ENCODE peak calls at places on chromosomes 11 and 22, in four cellular contexts. K, L, R and J are unnamed samples.
A peak's percentile ranks its signal among the peaks of the same experiment; 100 is the strongest.

GRCh38 chr11:78220218-78221157 is 31.8 kb downstream of the USP35 start:
- DNase-seq in L (no peak), R (no peak), K (no peak), J (no peak)

GRCh38 chr11:113090716-113091577 is 129.7 kb downstream of the NCAM1 start:
- DNase-seq in R (no peak), L (no peak), K (no peak), J (no peak)

GRCh38 chr11:71449596-71449995 is 1.4 kb upstream of the DHCR7 start:
- DNase-seq in K (no peak), R (no peak), L (no peak), J (no peak)

GRCh38 chr11:75350743-75351540 is 519 bp downstream of the ARRB1 start:
- DNase-seq in R (no peak), L (peak; percentile 61), K (no peak), J (no peak)

GRCh38 chr11:1786466-1786865 is 22.7 kb upstream of the CTSD start:
- DNase-seq in L (no peak), K (no peak), R (no peak), J (no peak)

GRCh38 chr11:93648168-93648567 is 13.3 kb upstream of the CEP295 start:
- DNase-seq in L (no peak), R (no peak), K (peak; percentile 30), J (peak; percentile 17)

GRCh38 chr11:109208116-109208515 is 213.9 kb upstream of the C11orf87 start:
- DNase-seq in K (no peak), R (no peak), L (no peak), J (no peak)

GRCh38 chr11:93322207-93322606 is 8.3 kb upstream of the DEUP1 start:
- DNase-seq in K (no peak), L (no peak), R (no peak), J (no peak)

GRCh38 chr11:47569646-47570045 is 4.2 kb downstream of the PTPMT1 start:
- DNase-seq in K (no peak), L (peak; percentile 6), R (no peak), J (no peak)

GRCh38 chr11:96139692-96140091 is 203.3 kb downstream of the MAML2 start:
- DNase-seq in R (no peak), K (no peak), L (no peak), J (no peak)

GRCh38 chr22:35643991-35644390 is 4.3 kb upstream of the APOL6 start:
- DNase-seq in R (no peak), L (no peak), K (no peak), J (no peak)

GRCh38 chr11:70341881-70342429 is 56.4 kb upstream of the CTTN start:
- DNase-seq in R (no peak), K (no peak), L (no peak), J (no peak)

GRCh38 chr11:9082575-9082974 is 8.8 kb downstream of the SCUBE2 start:
- DNase-seq in L (no peak), K (no peak), R (no peak), J (no peak)

GRCh38 chr22:29765905-29766631 is 739 bp downstream of the ZMAT5 start:
- DNase-seq in K (peak; percentile 81), R (no peak), L (peak; percentile 43), J (no peak)

GRCh38 chr11:30533445-30533947 is 52.7 kb downstream of the MPPED2 start:
- DNase-seq in R (no peak), L (no peak), K (no peak), J (no peak)

GRCh38 chr11:46553746-46554204 is 40.0 kb downstream of the AMBRA1 start:
- DNase-seq in K (peak; percentile 42), L (no peak), R (no peak), J (peak; percentile 48)

GRCh38 chr11:119525180-119525854 is 102.3 kb upstream of the THY1 start:
- DNase-seq in L (no peak), K (no peak), R (no peak), J (no peak)

GRCh38 chr11:78256962-78257361 is 68.2 kb downstream of the USP35 start:
- DNase-seq in L (peak; percentile 54), K (no peak), R (no peak), J (no peak)

GRCh38 chr11:68946416-68947090 is 34.2 kb downstream of the MRGPRD start:
- DNase-seq in K (no peak), L (no peak), R (no peak), J (peak; percentile 33)

GRCh38 chr11:125165111-125165663 is 636 bp downstream of the PKNOX2 start:
- DNase-seq in L (no peak), R (no peak), K (no peak), J (peak; percentile 21)

GRCh38 chr11:65421204-65422103 is 1.1 kb upstream of the NEAT1 start:
- DNase-seq in L (no peak), R (no peak), K (peak; percentile 93), J (peak; percentile 97)

GRCh38 chr11:102494216-102494615 is 36.3 kb downstream of the MMP7 start:
- DNase-seq in R (no peak), K (peak; percentile 94), L (no peak), J (peak; percentile 89)

GRCh38 chr11:26106713-26107112 is 225.2 kb upstream of the ANO3 start:
- DNase-seq in R (no peak), L (no peak), K (no peak), J (no peak)

GRCh38 chr11:29913352-29913751 is 103.5 kb downstream of the KCNA4 start:
- DNase-seq in K (no peak), L (no peak), R (no peak), J (no peak)

GRCh38 chr11:28243596-28243995 is 135.4 kb downstream of the METTL15 start:
- DNase-seq in L (no peak), K (no peak), R (no peak), J (no peak)

GRCh38 chr22:20243545-20244249 is 24.4 kb downstream of the RTN4R start:
- DNase-seq in R (no peak), L (peak; percentile 91), K (no peak), J (peak; percentile 33)

GRCh38 chr22:36467042-36467810 is 14.2 kb downstream of the TXN2 start:
- DNase-seq in R (no peak), L (no peak), K (no peak), J (no peak)

GRCh38 chr11:86440305-86440716 is 65.6 kb downstream of the CCDC81 start:
- DNase-seq in K (no peak), R (no peak), L (no peak), J (no peak)

GRCh38 chr11:131884461-131885073 is 514.2 kb downstream of the NTM start:
- DNase-seq in L (no peak), R (no peak), K (no peak), J (no peak)

GRCh38 chr11:44611088-44611487 is 45.6 kb downstream of the CD82 start:
- DNase-seq in K (no peak), R (no peak), L (no peak), J (no peak)

GRCh38 chr11:77154381-77155081 is 26.5 kb downstream of the MYO7A start:
- DNase-seq in R (no peak), K (no peak), L (no peak), J (no peak)

GRCh38 chr22:38068641-38069371 is 11.6 kb downstream of the PICK1 start:
- DNase-seq in K (no peak), R (no peak), L (no peak), J (no peak)

GRCh38 chr22:38070250-38070921 is 13.2 kb downstream of the PICK1 start:
- DNase-seq in R (no peak), L (no peak), K (no peak), J (no peak)

GRCh38 chr22:38067771-38068360 is 10.7 kb downstream of the PICK1 start:
- DNase-seq in K (no peak), L (no peak), R (no peak), J (no peak)

GRCh38 chr22:38071421-38072321 is 12.3 kb downstream of the SLC16A8 start:
- DNase-seq in L (no peak), K (no peak), R (no peak), J (no peak)

DNA sequence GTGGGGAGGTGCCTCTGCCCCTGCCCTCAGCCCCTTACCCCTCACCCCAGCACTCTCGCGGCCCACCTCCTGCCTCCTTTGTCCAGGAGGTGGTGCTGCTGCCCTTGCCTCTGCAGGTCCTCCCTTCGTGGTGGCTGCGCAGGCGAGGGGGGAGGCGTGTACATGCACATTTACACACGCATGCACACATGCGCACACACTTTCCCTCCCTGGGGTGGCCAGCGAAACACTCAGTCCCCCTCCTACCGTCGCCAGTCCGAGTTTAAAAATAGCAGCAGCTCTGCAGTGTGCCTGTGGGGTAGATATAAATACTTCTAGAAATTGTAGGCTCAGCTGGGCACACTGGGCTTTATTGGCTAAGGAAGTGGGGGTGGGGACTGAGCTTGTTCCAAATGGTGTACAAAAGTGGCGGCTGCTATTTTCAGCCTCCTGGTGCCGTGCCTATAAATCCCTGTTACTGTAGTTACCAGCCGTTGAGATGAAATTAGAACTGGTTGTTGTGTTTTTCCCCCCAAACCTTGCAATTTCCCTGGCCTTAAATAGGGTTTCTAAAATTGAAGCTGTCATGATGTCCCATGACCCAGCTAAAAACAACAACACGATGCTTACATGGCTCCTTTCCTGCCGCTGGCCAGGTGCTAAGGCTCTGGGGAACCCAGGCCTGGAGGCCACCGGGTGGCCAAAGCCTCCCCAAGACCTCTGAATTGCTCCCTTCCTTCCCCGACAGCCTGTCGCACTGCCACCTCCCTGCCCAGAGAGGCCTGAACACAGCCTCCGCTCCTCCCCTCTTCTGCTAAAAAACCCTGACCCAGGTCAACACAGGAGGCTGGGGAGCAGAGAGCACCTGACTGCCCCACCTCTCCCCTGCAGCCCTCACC is 12.4 kb downstream of the PICK1 start:
- DNase-seq in K (no peak), L (peak; percentile 61), R (no peak), J (no peak)
- TF ChIP-seq RNF2 in K (no peak), L (no peak), R (no peak), J (no peak)

GRCh38 chr11:2817431-2817830 is 68.1 kb downstream of the CDKN1C start:
- DNase-seq in L (no peak), K (no peak), R (no peak), J (no peak)
- H3K9me3 ChIP-seq in L (peaks cover 2% of the 10 kb centered on the region), K (peaks cover 17% of the 10 kb centered on the region), R (peaks cover 10% of the 10 kb centered on the region), J (peaks cover 33% of the 10 kb centered on the region)

GRCh38 chr11:66653123-66653522 is 14.6 kb downstream of the RBM4 start:
- DNase-seq in R (no peak), L (peak; percentile 37), K (no peak), J (no peak)
- TF ChIP-seq RNF2 in R (no peak), L (no peak), K (no peak), J (no peak)

DNA sequence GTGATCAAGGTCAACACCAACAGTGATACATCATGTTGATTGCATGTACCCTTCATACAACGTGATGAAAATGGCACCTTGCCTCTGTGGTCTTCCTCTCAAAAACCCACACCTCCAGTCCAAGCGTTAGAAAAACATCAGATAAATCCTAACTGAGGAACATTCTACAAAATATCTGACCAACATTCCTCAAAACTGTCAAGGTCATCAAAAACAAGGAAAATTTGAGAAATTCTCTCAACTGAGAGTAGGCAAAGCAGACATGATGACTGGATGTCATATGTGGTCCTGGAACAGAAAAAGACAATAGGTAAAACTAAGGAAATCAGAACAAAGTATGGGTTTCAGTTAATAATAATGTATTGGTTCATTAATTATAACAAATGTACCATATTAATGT is 64.0 kb upstream of the POU2AF1 start:
- DNase-seq in L (no peak), R (no peak), K (no peak), J (no peak)
- H3K9me3 ChIP-seq in L (no peaks in the 10 kb centered on the region), R (no peaks in the 10 kb centered on the region), K (no peaks in the 10 kb centered on the region), J (no peaks in the 10 kb centered on the region)

GRCh38 chr22:32204856-32205722 is at the start of gene RFPL2:
- DNase-seq in K (peak; percentile 61), R (no peak), L (no peak), J (peak; percentile 75)
- TF ChIP-seq RNF2 in K (peak; percentile 27), R (no peak), L (no peak), J (no peak)